ENCODE peak calls at places on chromosome 5, in seven cellular contexts. One of them, this sample, is unnamed.

GRCh38 chr5:150161242-150162141 is 5.1 kb upstream of the CDX1 start:
- DNase-seq in caudate nucleus: peak
- DNase-seq in kidney tubule cell: peak
- DNase-seq in activated CD4-positive, alpha-beta T cell treated with anti-CD3 and anti-CD28 coated beads, Interleukin-2, amount 10 ng/mL, durations not matched to agents 7 days and 5 days: peak
- DNase-seq in left ventricle myocardium superior: peak
- DNase-seq in activated T-helper 1 cell treated with anti-CD3 and anti-CD28 coated beads, Interleukin-2, amount 50 U/mL, for 16 hours: peak
- DNase-seq in naive thymus-derived CD4-positive, alpha-beta T cell: peak
- DNase-seq in this sample: peak

GRCh38 chr5:60223342-60223741 is 329.8 kb upstream of the PDE4D start:
- DNase-seq in caudate nucleus: no peak
- DNase-seq in kidney tubule cell: peak
- DNase-seq in activated CD4-positive, alpha-beta T cell treated with anti-CD3 and anti-CD28 coated beads, Interleukin-2, amount 10 ng/mL, durations not matched to agents 7 days and 5 days: no peak
- DNase-seq in left ventricle myocardium superior: no peak
- DNase-seq in activated T-helper 1 cell treated with anti-CD3 and anti-CD28 coated beads, Interleukin-2, amount 50 U/mL, for 16 hours: no peak
- DNase-seq in naive thymus-derived CD4-positive, alpha-beta T cell: no peak
- DNase-seq in this sample: no peak

GRCh38 chr5:153543288-153543687 is 52.8 kb downstream of the GRIA1 start:
- DNase-seq in caudate nucleus: no peak
- DNase-seq in kidney tubule cell: no peak
- DNase-seq in activated CD4-positive, alpha-beta T cell treated with anti-CD3 and anti-CD28 coated beads, Interleukin-2, amount 10 ng/mL, durations not matched to agents 7 days and 5 days: no peak
- DNase-seq in left ventricle myocardium superior: no peak
- DNase-seq in activated T-helper 1 cell treated with anti-CD3 and anti-CD28 coated beads, Interleukin-2, amount 50 U/mL, for 16 hours: no peak
- DNase-seq in naive thymus-derived CD4-positive, alpha-beta T cell: no peak
- DNase-seq in this sample: no peak

GRCh38 chr5:59810041-59810440 is 83.5 kb downstream of the PDE4D start:
- DNase-seq in caudate nucleus: peak
- DNase-seq in kidney tubule cell: peak
- DNase-seq in activated CD4-positive, alpha-beta T cell treated with anti-CD3 and anti-CD28 coated beads, Interleukin-2, amount 10 ng/mL, durations not matched to agents 7 days and 5 days: peak
- DNase-seq in left ventricle myocardium superior: peak
- DNase-seq in activated T-helper 1 cell treated with anti-CD3 and anti-CD28 coated beads, Interleukin-2, amount 50 U/mL, for 16 hours: peak
- DNase-seq in naive thymus-derived CD4-positive, alpha-beta T cell: peak
- DNase-seq in this sample: peak

GRCh38 chr5:118956727-118957126 is 31.6 kb downstream of the DTWD2 start:
- DNase-seq in caudate nucleus: no peak
- DNase-seq in kidney tubule cell: peak
- DNase-seq in activated CD4-positive, alpha-beta T cell treated with anti-CD3 and anti-CD28 coated beads, Interleukin-2, amount 10 ng/mL, durations not matched to agents 7 days and 5 days: no peak
- DNase-seq in left ventricle myocardium superior: no peak
- DNase-seq in activated T-helper 1 cell treated with anti-CD3 and anti-CD28 coated beads, Interleukin-2, amount 50 U/mL, for 16 hours: no peak
- DNase-seq in naive thymus-derived CD4-positive, alpha-beta T cell: no peak
- DNase-seq in this sample: no peak

GRCh38 chr5:56557198-56557597 is 258.2 kb upstream of the MAP3K1 start:
- DNase-seq in caudate nucleus: no peak
- DNase-seq in kidney tubule cell: no peak
- DNase-seq in activated CD4-positive, alpha-beta T cell treated with anti-CD3 and anti-CD28 coated beads, Interleukin-2, amount 10 ng/mL, durations not matched to agents 7 days and 5 days: no peak
- DNase-seq in left ventricle myocardium superior: no peak
- DNase-seq in activated T-helper 1 cell treated with anti-CD3 and anti-CD28 coated beads, Interleukin-2, amount 50 U/mL, for 16 hours: no peak
- DNase-seq in naive thymus-derived CD4-positive, alpha-beta T cell: no peak
- DNase-seq in this sample: no peak

GRCh38 chr5:125376059-125376641 is 629.7 kb upstream of the ZNF608 start:
- DNase-seq in caudate nucleus: no peak
- DNase-seq in kidney tubule cell: no peak
- DNase-seq in activated CD4-positive, alpha-beta T cell treated with anti-CD3 and anti-CD28 coated beads, Interleukin-2, amount 10 ng/mL, durations not matched to agents 7 days and 5 days: no peak
- DNase-seq in left ventricle myocardium superior: no peak
- DNase-seq in activated T-helper 1 cell treated with anti-CD3 and anti-CD28 coated beads, Interleukin-2, amount 50 U/mL, for 16 hours: no peak
- DNase-seq in naive thymus-derived CD4-positive, alpha-beta T cell: no peak
- DNase-seq in this sample: no peak

GRCh38 chr5:124001216-124001615 is 489.2 kb downstream of the CSNK1G3 start:
- DNase-seq in caudate nucleus: no peak
- DNase-seq in kidney tubule cell: no peak
- DNase-seq in activated CD4-positive, alpha-beta T cell treated with anti-CD3 and anti-CD28 coated beads, Interleukin-2, amount 10 ng/mL, durations not matched to agents 7 days and 5 days: no peak
- DNase-seq in left ventricle myocardium superior: no peak
- DNase-seq in activated T-helper 1 cell treated with anti-CD3 and anti-CD28 coated beads, Interleukin-2, amount 50 U/mL, for 16 hours: no peak
- DNase-seq in naive thymus-derived CD4-positive, alpha-beta T cell: no peak
- DNase-seq in this sample: no peak

GRCh38 chr5:109450129-109450877 is 40.5 kb upstream of the PJA2 start:
- DNase-seq in caudate nucleus: no peak
- DNase-seq in kidney tubule cell: no peak
- DNase-seq in activated CD4-positive, alpha-beta T cell treated with anti-CD3 and anti-CD28 coated beads, Interleukin-2, amount 10 ng/mL, durations not matched to agents 7 days and 5 days: no peak
- DNase-seq in left ventricle myocardium superior: no peak
- DNase-seq in activated T-helper 1 cell treated with anti-CD3 and anti-CD28 coated beads, Interleukin-2, amount 50 U/mL, for 16 hours: no peak
- DNase-seq in naive thymus-derived CD4-positive, alpha-beta T cell: no peak
- DNase-seq in this sample: no peak

GRCh38 chr5:169442354-169443248 is 141.0 kb upstream of the SPDL1 start:
- DNase-seq in caudate nucleus: no peak
- DNase-seq in kidney tubule cell: no peak
- DNase-seq in activated CD4-positive, alpha-beta T cell treated with anti-CD3 and anti-CD28 coated beads, Interleukin-2, amount 10 ng/mL, durations not matched to agents 7 days and 5 days: no peak
- DNase-seq in left ventricle myocardium superior: no peak
- DNase-seq in activated T-helper 1 cell treated with anti-CD3 and anti-CD28 coated beads, Interleukin-2, amount 50 U/mL, for 16 hours: no peak
- DNase-seq in naive thymus-derived CD4-positive, alpha-beta T cell: no peak
- DNase-seq in this sample: no peak

GRCh38 chr5:135977375-135977928 is 22.7 kb upstream of the LECT2 start:
- DNase-seq in caudate nucleus: peak
- DNase-seq in kidney tubule cell: peak
- DNase-seq in activated CD4-positive, alpha-beta T cell treated with anti-CD3 and anti-CD28 coated beads, Interleukin-2, amount 10 ng/mL, durations not matched to agents 7 days and 5 days: peak
- DNase-seq in left ventricle myocardium superior: peak
- DNase-seq in activated T-helper 1 cell treated with anti-CD3 and anti-CD28 coated beads, Interleukin-2, amount 50 U/mL, for 16 hours: peak
- DNase-seq in naive thymus-derived CD4-positive, alpha-beta T cell: no peak
- DNase-seq in this sample: no peak

GRCh38 chr5:74767579-74767913 is 497 bp downstream of the NSA2 start:
- DNase-seq in caudate nucleus: no peak
- DNase-seq in kidney tubule cell: peak
- DNase-seq in activated CD4-positive, alpha-beta T cell treated with anti-CD3 and anti-CD28 coated beads, Interleukin-2, amount 10 ng/mL, durations not matched to agents 7 days and 5 days: peak
- DNase-seq in left ventricle myocardium superior: no peak
- DNase-seq in activated T-helper 1 cell treated with anti-CD3 and anti-CD28 coated beads, Interleukin-2, amount 50 U/mL, for 16 hours: no peak
- DNase-seq in naive thymus-derived CD4-positive, alpha-beta T cell: no peak
- DNase-seq in this sample: no peak

This sample was measured in NCI-H187.